ENCODE peak calls at places on chromosomes 7 and 10, in seven cellular contexts. One of them, this sample, is unnamed.

GRCh38 chr7:138735399-138735798 is 34.2 kb upstream of the SVOPL start:
- DNase-seq in nephron progenitor cell: no peak
- DNase-seq in fibroblast of the conjunctiva: no peak
- DNase-seq in A172: no peak
- DNase-seq in substantia nigra: no peak
- DNase-seq in SHP77 treated with DMSO at 0.1 percent for 48 hours: no peak
- DNase-seq in HAP-1: no peak
- DNase-seq in this sample: no peak

GRCh38 chr7:38630720-38631673 is at the start of gene AMPH:
- DNase-seq in nephron progenitor cell: peak; percentile 84
- DNase-seq in fibroblast of the conjunctiva: no peak
- DNase-seq in A172: peak; percentile 59
- DNase-seq in substantia nigra: peak; percentile 31
- DNase-seq in SHP77 treated with DMSO at 0.1 percent for 48 hours: no peak
- DNase-seq in HAP-1: no peak
- DNase-seq in this sample: peak; percentile 51

GRCh38 chr7:30163231-30163894 is 28.6 kb downstream of the MTURN start:
- DNase-seq in nephron progenitor cell: no peak
- DNase-seq in fibroblast of the conjunctiva: no peak
- DNase-seq in A172: no peak
- DNase-seq in substantia nigra: peak; percentile 76
- DNase-seq in SHP77 treated with DMSO at 0.1 percent for 48 hours: no peak
- DNase-seq in HAP-1: no peak
- DNase-seq in this sample: no peak

GRCh38 chr7:153943428-153944370 is 108.5 kb upstream of the DPP6 start:
- DNase-seq in nephron progenitor cell: no peak
- DNase-seq in fibroblast of the conjunctiva: no peak
- DNase-seq in A172: no peak
- DNase-seq in substantia nigra: no peak
- DNase-seq in SHP77 treated with DMSO at 0.1 percent for 48 hours: no peak
- DNase-seq in HAP-1: no peak
- DNase-seq in this sample: no peak

GRCh38 chr10:48503293-48503911 is 101.5 kb downstream of the ARHGAP22 start:
- DNase-seq in nephron progenitor cell: no peak
- DNase-seq in fibroblast of the conjunctiva: no peak
- DNase-seq in A172: no peak
- DNase-seq in substantia nigra: no peak
- DNase-seq in SHP77 treated with DMSO at 0.1 percent for 48 hours: no peak
- DNase-seq in HAP-1: no peak
- DNase-seq in this sample: no peak

GRCh38 chr10:98344589-98345038 is 70.4 kb downstream of the PYROXD2 start:
- DNase-seq in nephron progenitor cell: no peak
- DNase-seq in fibroblast of the conjunctiva: peak; percentile 47
- DNase-seq in A172: no peak
- DNase-seq in substantia nigra: no peak
- DNase-seq in SHP77 treated with DMSO at 0.1 percent for 48 hours: peak; percentile 36
- DNase-seq in HAP-1: no peak
- DNase-seq in this sample: no peak

GRCh38 chr10:14653271-14654161 is 121.2 kb downstream of the FAM107B start:
- DNase-seq in nephron progenitor cell: peak; percentile 36
- DNase-seq in fibroblast of the conjunctiva: peak; percentile 47
- DNase-seq in A172: peak; percentile 65
- DNase-seq in substantia nigra: no peak
- DNase-seq in SHP77 treated with DMSO at 0.1 percent for 48 hours: no peak
- DNase-seq in HAP-1: no peak
- DNase-seq in this sample: no peak

GRCh38 chr10:43680035-43680434 is 31.4 kb upstream of the ZNF32 start:
- DNase-seq in nephron progenitor cell: no peak
- DNase-seq in fibroblast of the conjunctiva: no peak
- DNase-seq in A172: peak; percentile 59
- DNase-seq in substantia nigra: no peak
- DNase-seq in SHP77 treated with DMSO at 0.1 percent for 48 hours: no peak
- DNase-seq in HAP-1: no peak
- DNase-seq in this sample: no peak

GRCh38 chr10:116880716-116881440 is 31.6 kb downstream of the ENO4 start:
- DNase-seq in nephron progenitor cell: no peak
- DNase-seq in fibroblast of the conjunctiva: no peak
- DNase-seq in A172: peak; percentile 57
- DNase-seq in substantia nigra: peak; percentile 10
- DNase-seq in SHP77 treated with DMSO at 0.1 percent for 48 hours: no peak
- DNase-seq in HAP-1: no peak
- DNase-seq in this sample: no peak

GRCh38 chr7:84904561-84904960 is 282.3 kb downstream of the SEMA3D start:
- DNase-seq in nephron progenitor cell: no peak
- DNase-seq in fibroblast of the conjunctiva: no peak
- DNase-seq in A172: no peak
- DNase-seq in substantia nigra: no peak
- DNase-seq in SHP77 treated with DMSO at 0.1 percent for 48 hours: no peak
- DNase-seq in HAP-1: no peak
- DNase-seq in this sample: no peak

GRCh38 chr7:16838386-16838785 is 33.6 kb upstream of the AGR2 start:
- DNase-seq in nephron progenitor cell: no peak
- DNase-seq in fibroblast of the conjunctiva: no peak
- DNase-seq in A172: no peak
- DNase-seq in substantia nigra: no peak
- DNase-seq in SHP77 treated with DMSO at 0.1 percent for 48 hours: no peak
- DNase-seq in HAP-1: no peak
- DNase-seq in this sample: no peak

GRCh38 chr7:44964831-44965440 is 13.9 kb downstream of the MYO1G start:
- DNase-seq in nephron progenitor cell: no peak
- DNase-seq in fibroblast of the conjunctiva: no peak
- DNase-seq in A172: no peak
- DNase-seq in substantia nigra: no peak
- DNase-seq in SHP77 treated with DMSO at 0.1 percent for 48 hours: no peak
- DNase-seq in HAP-1: no peak
- DNase-seq in this sample: no peak

GRCh38 chr10:21184216-21184615 is 287.1 kb upstream of the NEBL start:
- DNase-seq in nephron progenitor cell: no peak
- DNase-seq in fibroblast of the conjunctiva: peak; percentile 77
- DNase-seq in A172: peak; percentile 47
- DNase-seq in substantia nigra: no peak
- DNase-seq in SHP77 treated with DMSO at 0.1 percent for 48 hours: peak; percentile 36
- DNase-seq in HAP-1: no peak
- DNase-seq in this sample: no peak

This sample was measured in left lung.